ENCODE peak calls at places on chromosome 14, in eight cellular contexts. T is breast epithelium, M is frontal cortex, D is NCI-H1417, E is right cardiac atrium, K is heart right ventricle, Q is MCF 10A, B is omental fat pad. A is an unnamed sample.

GRCh38 chr14:20679907-20680306 is 4.5 kb upstream of the RNASE4 start:
- DNase-seq in T (no peak), K (peak; percentile 34), D (no peak), B (no peak), E (no peak), M (no peak), Q (peak; percentile 64), A (no peak)

GRCh38 chr14:100019156-100019882 is 45.9 kb upstream of the EVL start:
- DNase-seq in K (no peak), E (no peak), D (no peak), B (no peak), Q (no peak), M (peak; percentile 36), T (no peak), A (no peak)

GRCh38 chr14:79947440-79947839 is 263.9 kb downstream of the DIO2 start:
- DNase-seq in Q (no peak), D (peak; percentile 85), M (no peak), E (no peak), B (no peak), T (no peak), K (no peak), A (no peak)

GRCh38 chr14:80956922-80957321 is 1.5 kb downstream of the TSHR start:
- DNase-seq in E (no peak), K (no peak), D (no peak), M (no peak), Q (no peak), B (no peak), T (no peak), A (no peak)

GRCh38 chr14:90842726-90843125 is 26.5 kb upstream of the TTC7B start:
- DNase-seq in T (peak; percentile 10), Q (no peak), K (no peak), D (no peak), E (no peak), M (peak; percentile 46), B (no peak), A (no peak)

GRCh38 chr14:28381656-28382055 is 384.9 kb upstream of the FOXG1 start:
- DNase-seq in E (no peak), D (no peak), B (no peak), T (no peak), M (no peak), Q (peak; percentile 30), K (no peak), A (no peak)

GRCh38 chr14:92531151-92531873 is 17.7 kb downstream of the RIN3 start:
- DNase-seq in Q (no peak), B (no peak), K (no peak), M (no peak), D (no peak), E (no peak), T (no peak), A (no peak)

GRCh38 chr14:69685217-69685616 is 73.8 kb downstream of the SUSD6 start:
- DNase-seq in B (no peak), D (no peak), K (no peak), T (no peak), Q (peak; percentile 93), M (no peak), E (no peak), A (peak; percentile 99)

GRCh38 chr14:103391048-103391447 is 5.8 kb downstream of the MARK3 start:
- DNase-seq in M (no peak), Q (peak; percentile 68), E (no peak), B (no peak), T (no peak), K (no peak), D (peak; percentile 23), A (peak; percentile 51)

GRCh38 chr14:95463173-95463901 is 53.1 kb downstream of the SYNE3 start:
- DNase-seq in T (no peak), K (no peak), Q (no peak), E (peak; percentile 65), D (peak; percentile 29), B (no peak), M (no peak), A (no peak)

GRCh38 chr14:105058521-105059034 is 6.7 kb downstream of the GPR132 start:
- DNase-seq in K (no peak), B (no peak), E (peak; percentile 28), M (no peak), T (no peak), Q (no peak), D (no peak), A (no peak)

GRCh38 chr14:100285021-100285912 is 21.0 kb downstream of the SLC25A29 start:
- DNase-seq in T (no peak), E (peak; percentile 92), K (peak; percentile 82), D (peak; percentile 74), B (no peak), M (peak; percentile 95), Q (peak; percentile 57), A (peak; percentile 50)

GRCh38 chr14:100406505-100407131 is 83.5 kb downstream of the SLC25A47 start:
- DNase-seq in D (no peak), T (peak; percentile 29), K (no peak), Q (peak; percentile 81), E (no peak), B (no peak), M (no peak), A (peak; percentile 65)

GRCh38 chr14:105087963-105088811 is 23.0 kb upstream of the GPR132 start:
- DNase-seq in M (peak; percentile 54), K (peak; percentile 73), B (no peak), E (peak; percentile 88), D (no peak), T (peak; percentile 49), Q (peak; percentile 90), A (peak; percentile 64)

GRCh38 chr14:77565289-77566081 is 51.0 kb downstream of the SPTLC2 start:
- DNase-seq in D (no peak), E (no peak), B (no peak), T (no peak), Q (peak; percentile 48), M (no peak), K (no peak), A (peak; percentile 62)

GRCh38 chr14:67704484-67705089 is 2.9 kb downstream of the RDH12 start:
- DNase-seq in D (peak; percentile 78), B (no peak), E (no peak), T (no peak), K (no peak), Q (peak; percentile 70), M (peak; percentile 65), A (peak; percentile 54)

GRCh38 chr14:21941885-21942284 is 268.3 kb upstream of the OR4E1 start:
- DNase-seq in K (no peak), T (no peak), D (no peak), Q (no peak), E (no peak), B (no peak), M (no peak), A (no peak)

GRCh38 chr14:40188006-40188405 is 755.8 kb upstream of the FBXO33 start:
- DNase-seq in T (no peak), B (no peak), D (no peak), E (no peak), M (no peak), K (no peak), Q (peak; percentile 38), A (no peak)

GRCh38 chr14:55926007-55926406 is 192.2 kb upstream of the PELI2 start:
- DNase-seq in K (no peak), M (no peak), B (no peak), T (no peak), D (peak; percentile 89), E (no peak), Q (no peak), A (no peak)

GRCh38 chr14:23481362-23481970 is 12.0 kb downstream of the NGDN start:
- DNase-seq in T (no peak), B (no peak), Q (peak; percentile 42), E (no peak), D (no peak), M (no peak), K (no peak), A (peak; percentile 14)

GRCh38 chr14:89343356-89343755 is 73.7 kb downstream of the FOXN3 start:
- DNase-seq in Q (no peak), K (no peak), T (no peak), E (no peak), M (no peak), D (no peak), B (no peak), A (no peak)

GRCh38 chr14:80954771-80955299 is 586 bp upstream of the TSHR start:
- DNase-seq in D (peak; percentile 92), B (peak; percentile 73), T (peak; percentile 53), K (peak; percentile 70), M (peak; percentile 77), Q (peak; percentile 75), E (peak; percentile 88), A (peak; percentile 63)

GRCh38 chr14:47917344-47917954 is 242.0 kb upstream of the MDGA2 start:
- DNase-seq in Q (peak; percentile 43), M (no peak), D (peak; percentile 3), E (no peak), B (no peak), T (no peak), K (no peak), A (peak; percentile 1)

GRCh38 chr14:36302823-36303222 is 17.6 kb downstream of the MBIP start:
- DNase-seq in B (no peak), K (no peak), Q (no peak), M (no peak), E (no peak), D (no peak), T (no peak), A (no peak)

GRCh38 chr14:50839048-50839447 is 8.1 kb upstream of the NIN start:
- DNase-seq in B (no peak), D (no peak), K (no peak), Q (no peak), E (no peak), M (no peak), T (no peak), A (peak; percentile 54)

GRCh38 chr14:95516554-95517209 is at the start of gene SYNE3:
- DNase-seq in K (peak; percentile 80), T (no peak), D (peak; percentile 15), Q (peak; percentile 44), B (no peak), M (peak; percentile 78), E (peak; percentile 91), A (no peak)

GRCh38 chr14:95433094-95433478 is 83.4 kb downstream of the SYNE3 start:
- DNase-seq in D (no peak), M (no peak), Q (no peak), B (no peak), K (no peak), E (no peak), T (no peak), A (no peak)

GRCh38 chr14:90616881-90617280 is 199.3 kb downstream of the TTC7B start:
- DNase-seq in T (no peak), B (no peak), Q (no peak), D (no peak), K (no peak), E (no peak), M (no peak), A (no peak)

GRCh38 chr14:39212034-39212433 is 21.7 kb upstream of the MIA2 start:
- DNase-seq in M (no peak), K (no peak), E (no peak), B (no peak), D (no peak), T (no peak), Q (peak; percentile 46), A (peak; percentile 21)

GRCh38 chr14:24372701-24373416 is 4.9 kb downstream of the NFATC4 start:
- DNase-seq in K (peak; percentile 71), B (no peak), D (peak; percentile 91), Q (peak; percentile 57), E (peak; percentile 85), T (no peak), M (no peak), A (no peak)

GRCh38 chr14:49106721-49107689 is 479.2 kb downstream of the RPS29 start:
- DNase-seq in T (no peak), M (no peak), D (no peak), B (no peak), Q (no peak), E (no peak), K (no peak), A (no peak)

GRCh38 chr14:48536318-48536717 is 860.9 kb upstream of the MDGA2 start:
- DNase-seq in M (no peak), K (no peak), T (no peak), Q (peak; percentile 2), B (no peak), E (peak; percentile 19), D (no peak), A (no peak)

GRCh38 chr14:80754696-80755095 is 186.8 kb downstream of the CEP128 start:
- DNase-seq in B (no peak), K (no peak), E (no peak), T (no peak), M (no peak), D (no peak), Q (no peak), A (peak; percentile 57)